ENCODE peak calls at places on chromosomes 5 and 9, in seven cellular contexts. One of them, this sample, is unnamed. For H3K4me1 and H3K36me3, the result is how much of the 10 kb centered on the place peaks cover.

GRCh38 chr9:21817176-21817575 is 14.7 kb downstream of the MTAP start:
- DNase-seq in left ventricle myocardium inferior: no peak
- DNase-seq in hepatocyte: no peak
- DNase-seq in mucosa of descending colon: no peak
- DNase-seq in ovary: no peak
- DNase-seq in fibroblast of lung: peak
- DNase-seq in lower lobe of right lung: no peak
- DNase-seq in this sample: no peak

GRCh38 chr9:38087934-38088925 is 19.2 kb upstream of the SHB start:
- DNase-seq in left ventricle myocardium inferior: peak
- DNase-seq in hepatocyte: peak
- DNase-seq in mucosa of descending colon: peak
- DNase-seq in ovary: peak
- DNase-seq in fibroblast of lung: peak
- DNase-seq in lower lobe of right lung: peak
- DNase-seq in this sample: no peak

GRCh38 chr9:18463991-18464390 is 10.0 kb upstream of the ADAMTSL1 start:
- DNase-seq in left ventricle myocardium inferior: no peak
- DNase-seq in hepatocyte: no peak
- DNase-seq in mucosa of descending colon: no peak
- DNase-seq in ovary: no peak
- DNase-seq in fibroblast of lung: peak
- DNase-seq in lower lobe of right lung: no peak
- DNase-seq in this sample: no peak

GRCh38 chr5:135497971-135498661 is 37.6 kb downstream of the NEUROG1 start:
- DNase-seq in left ventricle myocardium inferior: no peak
- DNase-seq in hepatocyte: no peak
- DNase-seq in mucosa of descending colon: no peak
- DNase-seq in ovary: no peak
- DNase-seq in fibroblast of lung: no peak
- DNase-seq in lower lobe of right lung: no peak
- DNase-seq in this sample: peak

GRCh38 chr9:76562511-76562911 is 103.5 kb downstream of the GCNT1 start:
- DNase-seq in left ventricle myocardium inferior: no peak
- DNase-seq in hepatocyte: peak
- DNase-seq in mucosa of descending colon: no peak
- DNase-seq in ovary: no peak
- DNase-seq in fibroblast of lung: peak
- DNase-seq in lower lobe of right lung: no peak
- DNase-seq in this sample: no peak

GRCh38 chr5:27316283-27316675 is 277.9 kb upstream of the CDH9 start:
- DNase-seq in left ventricle myocardium inferior: no peak
- DNase-seq in hepatocyte: no peak
- DNase-seq in mucosa of descending colon: no peak
- DNase-seq in ovary: no peak
- DNase-seq in fibroblast of lung: peak
- DNase-seq in lower lobe of right lung: no peak
- DNase-seq in this sample: no peak

GRCh38 chr5:157597277-157597676 is 21.7 kb upstream of the ADAM19 start:
- DNase-seq in left ventricle myocardium inferior: no peak
- DNase-seq in hepatocyte: no peak
- DNase-seq in mucosa of descending colon: no peak
- DNase-seq in ovary: no peak
- DNase-seq in fibroblast of lung: no peak
- DNase-seq in lower lobe of right lung: no peak
- DNase-seq in this sample: no peak

GRCh38 chr9:105700598-105701544 is 6.5 kb downstream of the TMEM38B start:
- DNase-seq in left ventricle myocardium inferior: no peak
- DNase-seq in hepatocyte: no peak
- DNase-seq in mucosa of descending colon: no peak
- DNase-seq in ovary: no peak
- DNase-seq in fibroblast of lung: no peak
- DNase-seq in lower lobe of right lung: no peak
- DNase-seq in this sample: no peak

GRCh38 chr5:103375356-103375755 is 116.8 kb downstream of the MACIR start:
- DNase-seq in left ventricle myocardium inferior: no peak
- DNase-seq in hepatocyte: no peak
- DNase-seq in mucosa of descending colon: no peak
- DNase-seq in ovary: no peak
- DNase-seq in fibroblast of lung: peak
- DNase-seq in lower lobe of right lung: no peak
- DNase-seq in this sample: no peak

GRCh38 chr5:129465945-129466344 is 5.8 kb downstream of the ADAMTS19 start:
- DNase-seq in left ventricle myocardium inferior: no peak
- DNase-seq in hepatocyte: no peak
- DNase-seq in mucosa of descending colon: no peak
- DNase-seq in ovary: no peak
- DNase-seq in fibroblast of lung: no peak
- DNase-seq in lower lobe of right lung: no peak
- DNase-seq in this sample: no peak

GRCh38 chr5:140882591-140882899 is 621 bp downstream of the PCDHA13 start:
- DNase-seq in left ventricle myocardium inferior: no peak
- DNase-seq in hepatocyte: no peak
- DNase-seq in mucosa of descending colon: no peak
- DNase-seq in ovary: no peak
- DNase-seq in fibroblast of lung: no peak
- DNase-seq in lower lobe of right lung: no peak
- DNase-seq in this sample: no peak

GRCh38 chr5:78641060-78641474 is 7.5 kb downstream of the LHFPL2 start:
- DNase-seq in left ventricle myocardium inferior: no peak
- DNase-seq in hepatocyte: no peak
- DNase-seq in mucosa of descending colon: no peak
- DNase-seq in ovary: no peak
- DNase-seq in fibroblast of lung: no peak
- DNase-seq in lower lobe of right lung: no peak
- DNase-seq in this sample: no peak

GRCh38 chr5:40717281-40717680 is 37.6 kb downstream of the PTGER4 start:
- DNase-seq in left ventricle myocardium inferior: no peak
- DNase-seq in hepatocyte: no peak
- DNase-seq in mucosa of descending colon: no peak
- DNase-seq in ovary: no peak
- DNase-seq in fibroblast of lung: peak
- DNase-seq in lower lobe of right lung: no peak
- DNase-seq in this sample: no peak

GRCh38 chr9:131889437-131890244 is 149.8 kb upstream of the RAPGEF1 start:
- DNase-seq in left ventricle myocardium inferior: peak
- DNase-seq in hepatocyte: no peak
- DNase-seq in mucosa of descending colon: no peak
- DNase-seq in ovary: no peak
- DNase-seq in fibroblast of lung: peak
- DNase-seq in lower lobe of right lung: no peak
- DNase-seq in this sample: no peak

GRCh38 chr5:24633705-24634325 is 11.0 kb downstream of the CDH10 start:
- DNase-seq in left ventricle myocardium inferior: no peak
- DNase-seq in hepatocyte: peak
- DNase-seq in mucosa of descending colon: no peak
- DNase-seq in ovary: no peak
- DNase-seq in fibroblast of lung: peak
- DNase-seq in lower lobe of right lung: no peak
- DNase-seq in this sample: no peak

GRCh38 chr5:148343603-148344230 is 8.4 kb downstream of the SPINK9 start:
- DNase-seq in left ventricle myocardium inferior: no peak
- DNase-seq in hepatocyte: no peak
- DNase-seq in mucosa of descending colon: no peak
- DNase-seq in ovary: no peak
- DNase-seq in fibroblast of lung: no peak
- DNase-seq in lower lobe of right lung: no peak
- DNase-seq in this sample: no peak

GRCh38 chr9:78368236-78368635 is 71.3 kb downstream of the PSAT1 start:
- DNase-seq in left ventricle myocardium inferior: no peak
- DNase-seq in hepatocyte: no peak
- DNase-seq in mucosa of descending colon: no peak
- DNase-seq in ovary: no peak
- DNase-seq in fibroblast of lung: peak
- DNase-seq in lower lobe of right lung: no peak
- DNase-seq in this sample: no peak

GRCh38 chr5:6371079-6371810 is 7.1 kb downstream of the MED10 start:
- DNase-seq in left ventricle myocardium inferior: no peak
- DNase-seq in hepatocyte: no peak
- DNase-seq in mucosa of descending colon: no peak
- DNase-seq in ovary: no peak
- DNase-seq in fibroblast of lung: no peak
- DNase-seq in lower lobe of right lung: no peak
- DNase-seq in this sample: peak

GRCh38 chr5:5179597-5179996 is 39.5 kb downstream of the ADAMTS16 start:
- DNase-seq in left ventricle myocardium inferior: no peak
- DNase-seq in hepatocyte: no peak
- DNase-seq in mucosa of descending colon: no peak
- DNase-seq in ovary: no peak
- DNase-seq in fibroblast of lung: no peak
- DNase-seq in lower lobe of right lung: no peak
- DNase-seq in this sample: no peak
- H3K4me1 ChIP-seq in left ventricle myocardium inferior: under half
- H3K4me1 ChIP-seq in hepatocyte: under half
- H3K4me1 ChIP-seq in mucosa of descending colon: under half
- H3K4me1 ChIP-seq in ovary: under half
- H3K4me1 ChIP-seq in fibroblast of lung: under half
- H3K4me1 ChIP-seq in lower lobe of right lung: under half
- H3K4me1 ChIP-seq in this sample: under half

DNA sequence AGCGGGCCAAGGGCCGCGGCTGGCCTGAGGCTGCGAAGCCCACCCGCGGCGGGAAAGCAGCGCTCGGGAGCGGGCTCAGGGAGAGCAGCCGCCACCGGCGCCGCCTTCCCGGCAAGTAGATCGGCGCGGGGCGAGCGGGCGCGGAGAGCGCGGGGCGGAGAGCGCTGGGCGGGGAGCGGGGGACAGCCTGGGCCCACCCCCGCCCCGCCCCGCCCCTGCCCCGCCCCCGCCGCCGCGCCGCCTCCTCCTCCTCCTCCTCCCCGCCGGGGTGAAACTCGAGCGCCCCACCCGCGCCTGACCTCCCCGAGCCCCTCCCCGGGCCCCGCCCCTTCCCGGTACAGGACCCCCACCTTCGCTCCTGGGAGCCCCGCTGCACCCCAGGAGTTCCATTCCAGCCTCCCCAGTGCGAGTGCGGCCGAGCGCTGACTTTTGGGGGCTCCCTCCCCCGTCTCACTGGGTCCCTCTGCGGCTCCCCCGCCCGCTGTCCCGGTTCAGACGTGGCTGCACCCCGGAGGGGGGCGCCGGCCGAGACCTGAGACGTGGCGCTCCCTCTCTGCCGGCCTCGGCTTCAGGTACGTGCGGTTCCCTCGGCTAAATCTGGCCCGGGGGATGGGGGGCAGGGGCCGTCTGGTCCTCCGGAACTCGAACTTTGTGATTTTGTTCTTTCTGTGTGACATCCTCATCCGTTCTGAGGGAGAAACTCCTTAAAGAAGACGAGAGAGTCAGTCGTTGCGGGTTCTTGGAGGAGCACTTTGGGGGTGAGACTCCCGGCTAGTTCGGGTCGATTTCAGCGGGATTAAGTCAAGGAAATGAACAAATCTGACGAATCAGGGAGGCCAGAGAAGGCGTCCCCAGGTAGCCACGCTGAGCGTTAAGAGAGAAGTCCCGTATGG is at the start of gene SEMA5A:
- DNase-seq in left ventricle myocardium inferior: peak
- DNase-seq in hepatocyte: peak
- DNase-seq in mucosa of descending colon: peak
- DNase-seq in ovary: peak
- DNase-seq in fibroblast of lung: peak
- DNase-seq in lower lobe of right lung: peak
- DNase-seq in this sample: peak
- H3K4me3 ChIP-seq in left ventricle myocardium inferior: peak
- H3K4me3 ChIP-seq in hepatocyte: peak
- H3K4me3 ChIP-seq in mucosa of descending colon: peak
- H3K4me3 ChIP-seq in ovary: peak
- H3K4me3 ChIP-seq in fibroblast of lung: peak
- H3K4me3 ChIP-seq in lower lobe of right lung: peak
- H3K4me3 ChIP-seq in this sample: peak

DNA sequence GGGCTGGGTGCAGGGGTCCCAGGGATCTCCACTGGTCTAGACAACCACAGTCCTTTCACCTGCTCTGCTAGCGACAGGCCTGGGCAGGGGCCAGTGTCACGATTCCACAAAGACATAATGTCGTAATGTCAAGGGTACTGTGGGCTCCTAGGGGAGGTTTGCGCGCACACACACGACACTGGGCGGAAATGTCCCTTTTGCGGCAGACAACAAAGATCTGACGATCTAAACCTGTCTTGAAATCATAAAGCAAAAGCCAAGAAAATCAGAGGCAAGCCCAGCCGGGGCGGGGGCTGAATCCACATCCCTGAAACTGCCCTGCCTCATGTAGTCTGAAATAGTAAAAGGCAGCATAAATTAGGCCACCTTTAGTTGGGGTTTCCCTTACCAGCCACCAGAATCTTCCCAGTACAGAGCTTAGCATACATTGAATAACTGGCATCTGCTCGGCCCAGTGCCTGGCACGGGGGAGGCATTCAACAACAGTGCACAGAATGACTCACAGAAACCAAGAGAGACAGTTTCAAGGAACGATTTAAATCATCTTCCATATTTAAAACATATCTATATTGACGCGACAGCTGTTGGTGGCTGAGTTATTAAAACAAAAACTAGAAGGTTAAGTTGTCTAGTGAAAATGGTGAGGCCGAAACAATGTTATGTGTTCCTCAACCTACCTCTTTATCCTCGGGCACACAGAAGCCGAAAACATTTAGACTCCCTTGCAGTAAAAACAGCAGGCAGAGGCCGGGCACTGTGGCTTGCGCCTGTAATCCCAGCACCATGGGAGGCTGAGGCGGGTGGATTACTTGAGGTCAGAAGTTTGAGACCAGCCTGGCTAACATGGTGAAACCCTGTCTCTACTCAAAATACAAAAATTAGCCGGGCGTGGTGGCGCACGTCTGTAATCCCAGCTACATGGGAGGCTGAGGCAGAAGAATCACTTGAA is 151.0 kb downstream of the MYO10 start:
- DNase-seq in left ventricle myocardium inferior: no peak
- DNase-seq in hepatocyte: no peak
- DNase-seq in mucosa of descending colon: no peak
- DNase-seq in ovary: no peak
- DNase-seq in fibroblast of lung: peak
- DNase-seq in lower lobe of right lung: no peak
- DNase-seq in this sample: no peak
- H3K36me3 ChIP-seq in left ventricle myocardium inferior: under half
- H3K36me3 ChIP-seq in hepatocyte: under half
- H3K36me3 ChIP-seq in mucosa of descending colon: under half
- H3K36me3 ChIP-seq in ovary: under half
- H3K36me3 ChIP-seq in fibroblast of lung: under half
- H3K36me3 ChIP-seq in lower lobe of right lung: under half
- H3K36me3 ChIP-seq in this sample: half or more

DNA sequence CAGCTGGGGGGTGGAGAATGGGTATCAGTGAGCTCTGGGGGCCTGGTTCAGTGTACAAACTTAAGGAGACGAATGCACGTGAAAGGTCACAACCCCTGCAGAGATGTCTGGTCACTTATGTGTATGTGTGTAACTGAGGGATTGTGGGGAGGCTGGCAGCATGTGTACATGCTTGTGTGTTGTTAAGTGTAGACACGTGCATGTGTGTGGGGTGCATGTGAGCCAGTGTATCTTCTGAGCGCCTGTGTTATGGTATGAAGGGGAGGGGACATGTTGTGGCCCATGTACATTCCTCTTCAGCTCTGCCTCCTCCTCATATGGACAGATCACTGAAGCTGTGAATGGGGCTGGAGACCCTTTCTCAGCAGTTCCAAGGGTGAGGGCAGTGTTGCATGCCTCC is 2.0 kb downstream of the TMEM8B start:
- DNase-seq in left ventricle myocardium inferior: no peak
- DNase-seq in hepatocyte: no peak
- DNase-seq in mucosa of descending colon: no peak
- DNase-seq in ovary: no peak
- DNase-seq in fibroblast of lung: no peak
- DNase-seq in lower lobe of right lung: no peak
- DNase-seq in this sample: no peak
- H3K4me1 ChIP-seq in left ventricle myocardium inferior: half or more
- H3K4me1 ChIP-seq in hepatocyte: half or more
- H3K4me1 ChIP-seq in mucosa of descending colon: under half
- H3K4me1 ChIP-seq in ovary: under half
- H3K4me1 ChIP-seq in fibroblast of lung: under half
- H3K4me1 ChIP-seq in lower lobe of right lung: under half
- H3K4me1 ChIP-seq in this sample: under half

GRCh38 chr5:127292030-127292735 is 1.6 kb downstream of the MEGF10 start:
- DNase-seq in left ventricle myocardium inferior: no peak
- DNase-seq in hepatocyte: no peak
- DNase-seq in mucosa of descending colon: no peak
- DNase-seq in ovary: no peak
- DNase-seq in fibroblast of lung: no peak
- DNase-seq in lower lobe of right lung: no peak
- DNase-seq in this sample: no peak
- H3K4me3 ChIP-seq in left ventricle myocardium inferior: no peak
- H3K4me3 ChIP-seq in hepatocyte: no peak
- H3K4me3 ChIP-seq in mucosa of descending colon: no peak
- H3K4me3 ChIP-seq in ovary: no peak
- H3K4me3 ChIP-seq in fibroblast of lung: no peak
- H3K4me3 ChIP-seq in lower lobe of right lung: no peak
- H3K4me3 ChIP-seq in this sample: no peak

This sample was measured in RWPE2.